ENCODE peak calls at places on chromosomes 11 and 22, in four cellular contexts. N, E, D and P are unnamed samples.

GRCh38 chr11:15490535-15490934 is 375.8 kb downstream of the INSC start:
- DNase-seq in N (no peak), E (no peak), D (no peak), P (no peak)

GRCh38 chr11:83025267-83025704 is 46.4 kb downstream of the RAB30 start:
- DNase-seq in N (no peak), E (no peak), D (peak; percentile 55), P (no peak)

GRCh38 chr11:76680517-76681425 is 10.2 kb upstream of the LRRC32 start:
- DNase-seq in N (no peak), E (peak; percentile 49), D (peak; percentile 60), P (peak; percentile 86)

GRCh38 chr11:36132940-36133339 is 156.3 kb downstream of the COMMD9 start:
- DNase-seq in N (no peak), E (no peak), D (no peak), P (no peak)

GRCh38 chr11:316031-316701 is 2.3 kb downstream of the IFITM1 start:
- DNase-seq in N (no peak), E (no peak), D (no peak), P (no peak)

GRCh38 chr11:5791165-5791564 is at the start of gene OR52N1:
- DNase-seq in N (no peak), E (no peak), D (no peak), P (no peak)

GRCh38 chr11:117022526-117022925 is 75.7 kb downstream of the SIK3 start:
- DNase-seq in N (peak; percentile 72), E (no peak), D (no peak), P (no peak)

GRCh38 chr11:34443136-34443535 is 4.4 kb downstream of the CAT start:
- DNase-seq in N (no peak), E (no peak), D (no peak), P (no peak)

GRCh38 chr11:94315664-94316063 is 11.3 kb downstream of the IZUMO1R start:
- DNase-seq in N (no peak), E (no peak), D (no peak), P (no peak)

GRCh38 chr11:44609028-44609782 is 43.7 kb downstream of the CD82 start:
- DNase-seq in N (peak; percentile 92), E (no peak), D (no peak), P (no peak)

GRCh38 chr22:40421082-40421350 is 50.6 kb downstream of the SGSM3 start:
- DNase-seq in N (no peak), E (no peak), D (no peak), P (no peak)

GRCh38 chr11:14015711-14016110 is 53.2 kb downstream of the SPON1 start:
- DNase-seq in N (no peak), E (no peak), D (peak; percentile 67), P (peak; percentile 15)

GRCh38 chr11:106959386-106959785 is 58.9 kb downstream of the GUCY1A2 start:
- DNase-seq in N (no peak), E (no peak), D (no peak), P (no peak)

GRCh38 chr22:42227435-42227834 is 43.0 kb downstream of the TCF20 start:
- DNase-seq in N (no peak), E (no peak), D (no peak), P (no peak)

GRCh38 chr22:26918236-26918635 is 260.8 kb downstream of the MIAT start:
- DNase-seq in N (no peak), E (no peak), D (no peak), P (no peak)

GRCh38 chr11:292211-293121 is 3.5 kb downstream of the PGGHG start:
- DNase-seq in N (no peak), E (no peak), D (no peak), P (no peak)

GRCh38 chr11:24900960-24901549 is 404.2 kb downstream of the LUZP2 start:
- DNase-seq in N (no peak), E (no peak), D (no peak), P (no peak)

GRCh38 chr11:46718155-46719019 is 626 bp upstream of the F2 start:
- DNase-seq in N (no peak), E (no peak), D (peak; percentile 98), P (no peak)
- TF ChIP-seq SP1 in N (no peak), E (no peak), D (no peak), P (no peak)

GRCh38 chr11:63761173-63761572 is 7.4 kb downstream of the ZFTA start:
- DNase-seq in N (no peak), E (no peak), D (no peak), P (no peak)

GRCh38 chr11:63764201-63764711 is 4.3 kb downstream of the ZFTA start:
- DNase-seq in N (no peak), E (no peak), D (no peak), P (no peak)

GRCh38 chr11:63761870-63762661 is 6.5 kb downstream of the ZFTA start:
- DNase-seq in N (no peak), E (peak; percentile 82), D (no peak), P (no peak)

GRCh38 chr11:63763506-63764200 is 4.9 kb downstream of the ZFTA start:
- DNase-seq in N (no peak), E (no peak), D (no peak), P (no peak)

GRCh38 chr11:63762662-63763505 is 5.7 kb downstream of the ZFTA start:
- DNase-seq in N (no peak), E (no peak), D (no peak), P (no peak)
- TF ChIP-seq SUZ12 in N (no peak), E (no peak), D (no peak), P (no peak)

GRCh38 chr11:134637091-134638015 is 225.3 kb upstream of the B3GAT1 start:
- DNase-seq in N (no peak), E (no peak), D (no peak), P (no peak)
- TF ChIP-seq SP1 in N (no peak), E (no peak), D (no peak), P (no peak)

GRCh38 chr22:31680764-31681624 is 19.0 kb upstream of the PISD start:
- DNase-seq in N (no peak), E (no peak), D (no peak), P (no peak)
- TF ChIP-seq SUZ12 in N (no peak), E (no peak), D (no peak), P (no peak)

DNA sequence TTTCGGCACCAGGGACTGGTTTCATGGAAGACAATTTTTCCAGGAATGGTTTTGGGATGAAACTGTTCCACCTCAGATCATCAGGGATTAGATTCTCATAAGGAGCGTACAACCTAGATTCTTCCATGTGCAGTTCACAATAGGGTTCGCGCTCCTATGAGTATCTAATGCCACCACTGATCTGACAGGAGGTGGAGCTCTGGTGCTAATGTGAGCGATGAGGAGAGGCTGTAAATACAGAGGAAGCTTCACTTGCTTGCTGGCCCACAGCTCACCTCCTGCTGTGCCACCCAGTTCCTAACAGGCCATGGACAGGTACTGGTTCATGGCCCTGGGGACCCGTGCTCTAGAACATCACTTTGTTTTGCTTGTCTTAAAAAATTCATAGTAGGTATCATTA is 41.8 kb upstream of the AMPD3 start:
- DNase-seq in N (no peak), E (no peak), D (peak; percentile 28), P (no peak)
- TF ChIP-seq SP1 in N (no peak), E (no peak), D (no peak), P (no peak)

GRCh38 chr22:44818727-44819126 is 66.4 kb downstream of the ARHGAP8 start:
- DNase-seq in N (no peak), E (no peak), D (no peak), P (no peak)

GRCh38 chr22:44813416-44813815 is 61.0 kb downstream of the ARHGAP8 start:
- DNase-seq in N (no peak), E (no peak), D (no peak), P (no peak)

GRCh38 chr22:44814266-44815098 is 62.1 kb downstream of the ARHGAP8 start:
- DNase-seq in N (no peak), E (no peak), D (no peak), P (no peak)

GRCh38 chr22:44816141-44816540 is 63.8 kb downstream of the ARHGAP8 start:
- DNase-seq in N (no peak), E (no peak), D (no peak), P (no peak)

DNA sequence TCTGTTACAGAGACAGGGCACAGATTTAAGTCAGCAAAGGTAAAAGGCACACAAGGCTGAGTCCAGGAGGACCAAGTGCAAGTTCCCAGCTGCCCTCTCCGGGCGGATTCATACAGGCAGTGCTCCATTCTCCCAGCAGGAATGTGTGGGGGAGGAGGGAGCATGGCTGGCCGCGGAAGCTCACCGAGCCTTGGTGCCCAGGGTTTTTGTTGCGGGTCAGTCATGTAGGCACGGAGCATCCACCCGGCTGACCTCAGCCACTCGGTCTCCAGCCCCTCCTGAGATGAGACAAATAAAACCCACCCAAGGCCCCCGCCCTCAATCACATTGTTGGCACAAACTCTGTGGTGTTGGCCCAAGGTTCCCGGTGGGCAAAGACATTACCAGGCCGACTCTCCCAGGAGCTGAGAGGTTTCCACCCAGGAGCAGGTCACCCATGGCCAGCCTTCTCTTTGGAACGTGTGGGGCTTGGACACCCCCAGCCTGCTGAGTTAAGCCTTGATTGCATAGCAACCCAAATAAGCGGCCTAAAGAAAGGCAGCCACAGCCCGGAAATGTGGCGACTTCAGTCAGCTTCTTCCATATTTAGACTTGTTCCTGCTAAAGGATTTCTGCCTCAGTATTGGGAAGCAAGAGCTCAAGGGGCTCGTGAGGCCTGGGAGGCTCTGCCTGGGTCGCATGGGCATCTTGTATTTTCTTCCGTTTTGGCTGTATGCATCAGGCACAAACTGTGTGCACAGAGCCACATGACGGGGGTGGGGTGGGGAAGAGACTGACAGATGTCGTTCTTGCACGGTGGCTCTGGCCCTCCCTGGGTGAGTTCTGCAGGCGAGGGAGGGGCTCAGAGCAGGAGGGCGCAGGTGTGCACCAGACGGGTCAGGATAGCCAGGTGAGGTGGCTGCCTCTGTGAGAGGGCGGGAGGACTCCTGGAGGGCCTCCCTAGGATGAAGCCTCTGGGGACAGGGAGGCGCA is 63.0 kb downstream of the ARHGAP8 start:
- DNase-seq in N (no peak), E (no peak), D (no peak), P (no peak)
- TF ChIP-seq SUZ12 in N (no peak), E (no peak), D (no peak), P (no peak)

DNA sequence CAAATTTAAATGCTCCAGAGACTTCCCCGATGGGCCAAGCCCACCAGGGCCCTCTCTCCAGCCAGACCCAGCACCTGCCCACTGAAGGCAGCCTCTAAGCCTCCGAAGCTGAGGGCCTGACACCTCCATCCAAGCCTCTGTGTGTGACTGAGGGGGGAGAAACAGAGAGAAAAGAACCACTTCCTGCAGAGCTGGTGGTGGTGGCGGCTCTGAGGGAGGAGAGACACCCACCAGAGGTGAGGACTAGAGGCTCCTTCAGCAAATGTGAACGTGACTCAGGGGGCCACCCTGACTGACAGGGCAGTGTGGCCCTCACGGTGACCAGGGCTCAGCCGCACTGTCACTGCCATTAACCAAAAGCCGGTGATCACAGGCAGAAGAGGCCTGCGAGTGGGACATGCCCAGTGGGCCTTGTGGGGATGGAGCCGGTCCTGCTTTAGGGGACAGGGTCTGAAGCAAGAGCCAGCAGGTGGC is 31.0 kb upstream of the CD5 start:
- DNase-seq in N (no peak), E (no peak), D (no peak), P (no peak)
- TF ChIP-seq SP1 in N (peak; percentile 26), E (no peak), D (no peak), P (no peak)